ENCODE peak calls at places on chromosomes 2 and 18, in four cellular contexts. D, M, E and X are unnamed samples.

GRCh38 chr18:75502286-75502685 is 74.8 kb upstream of the SMIM21 start:
- DNase-seq in E (no peak), D (no peak), M (no peak), X (no peak)

GRCh38 chr2:51782874-51783765 is 751.2 kb upstream of the NRXN1 start:
- DNase-seq in E (no peak), M (no peak), D (no peak), X (no peak)

GRCh38 chr2:187403568-187404260 is 44.3 kb downstream of the CALCRL start:
- DNase-seq in M (no peak), E (no peak), D (no peak), X (no peak)

GRCh38 chr2:42743667-42744005 is 20.3 kb downstream of the OXER1 start:
- DNase-seq in D (no peak), M (no peak), E (no peak), X (no peak)

GRCh38 chr18:12409466-12409865 is 1.7 kb downstream of the PRELID3A start:
- DNase-seq in E (no peak), M (no peak), D (no peak), X (no peak)

GRCh38 chr2:206435738-206436137 is 7.6 kb upstream of the ADAM23 start:
- DNase-seq in E (no peak), D (no peak), M (no peak), X (no peak)

GRCh38 chr2:190277234-190278112 is 42.2 kb downstream of the HIBCH start:
- DNase-seq in D (no peak), M (peak), E (no peak), X (no peak)

GRCh38 chr18:10514082-10514481 is 11.7 kb upstream of the NAPG start:
- DNase-seq in E (no peak), D (no peak), M (no peak), X (no peak)

GRCh38 chr2:28269019-28269784 is 123.5 kb upstream of the FOSL2 start:
- DNase-seq in D (no peak), M (no peak), E (no peak), X (no peak)

GRCh38 chr2:67516358-67516757 is 119.2 kb downstream of the ETAA1 start:
- DNase-seq in E (no peak), D (no peak), M (no peak), X (no peak)

GRCh38 chr18:5457467-5457957 is 86.3 kb downstream of the EPB41L3 start:
- DNase-seq in E (no peak), D (no peak), M (peak), X (no peak)

GRCh38 chr2:203949228-203949627 is 12.7 kb downstream of the ICOS start:
- DNase-seq in D (no peak), M (no peak), E (no peak), X (no peak)

GRCh38 chr18:1412660-1413659 is 508.3 kb downstream of the ADCYAP1 start:
- DNase-seq in E (no peak), D (no peak), M (no peak), X (no peak)

GRCh38 chr18:50429207-50429948 is 54.5 kb downstream of the SKA1 start:
- DNase-seq in E (no peak), D (peak), M (peak), X (no peak)

GRCh38 chr18:2410688-2411087 is 160.6 kb downstream of the METTL4 start:
- DNase-seq in M (no peak), D (no peak), E (no peak), X (no peak)

GRCh38 chr2:109059474-109060165 is 69.4 kb upstream of the SH3RF3 start:
- DNase-seq in E (no peak), M (no peak), D (no peak), X (no peak)

GRCh38 chr18:50665015-50665414 is 105.1 kb downstream of the MAPK4 start:
- DNase-seq in E (no peak), M (no peak), D (no peak), X (no peak)